ENCODE peak calls at places on chromosomes 11 and 22, in four cellular contexts. T is adrenal gland; K is CD4-positive, alpha-beta T cell; R is tibial artery. N is an unnamed sample.

GRCh38 chr11:18022419-18022818 is 9.6 kb upstream of the SERGEF start:
- DNase-seq in T (no peak), K (no peak), R (no peak), N (no peak)

GRCh38 chr11:119323532-119324033 is 6.7 kb upstream of the MCAM start:
- DNase-seq in T (peak; percentile 86), K (peak; percentile 71), R (peak; percentile 83), N (peak; percentile 71)

GRCh38 chr11:62930157-62930556 is 9.0 kb upstream of the CHRM1 start:
- DNase-seq in T (no peak), K (no peak), R (no peak), N (no peak)

GRCh38 chr22:37187891-37188761 is at the start of gene C1QTNF6:
- DNase-seq in T (peak; percentile 33), K (no peak), R (no peak), N (no peak)

GRCh38 chr11:98194611-98195010 is 826.1 kb upstream of the CNTN5 start:
- DNase-seq in T (no peak), K (no peak), R (no peak), N (no peak)

GRCh38 chr11:69298778-69299461 is 5.0 kb downstream of the MYEOV start:
- DNase-seq in T (no peak), K (no peak), R (no peak), N (no peak)

GRCh38 chr22:18968011-18968749 is 32.1 kb upstream of the PRODH start:
- DNase-seq in T (peak; percentile 56), K (no peak), R (no peak), N (no peak)

GRCh38 chr11:126193038-126193478 is 18.4 kb downstream of the RPUSD4 start:
- DNase-seq in T (no peak), K (no peak), R (no peak), N (no peak)

GRCh38 chr22:48299124-48299523 is 1528.5 kb downstream of the BRD1 start:
- DNase-seq in T (no peak), K (no peak), R (no peak), N (no peak)

GRCh38 chr11:15819679-15820286 is 536.6 kb downstream of the SOX6 start:
- DNase-seq in T (peak; percentile 78), K (no peak), R (peak; percentile 60), N (peak; percentile 53)

GRCh38 chr22:39530692-39531331 is 1.7 kb downstream of the RPS19BP1 start:
- DNase-seq in T (peak; percentile 59), K (no peak), R (no peak), N (no peak)

GRCh38 chr11:112025682-112026081 is 474 bp downstream of the DLAT start:
- DNase-seq in T (no peak), K (no peak), R (no peak), N (peak; percentile 34)

DNA sequence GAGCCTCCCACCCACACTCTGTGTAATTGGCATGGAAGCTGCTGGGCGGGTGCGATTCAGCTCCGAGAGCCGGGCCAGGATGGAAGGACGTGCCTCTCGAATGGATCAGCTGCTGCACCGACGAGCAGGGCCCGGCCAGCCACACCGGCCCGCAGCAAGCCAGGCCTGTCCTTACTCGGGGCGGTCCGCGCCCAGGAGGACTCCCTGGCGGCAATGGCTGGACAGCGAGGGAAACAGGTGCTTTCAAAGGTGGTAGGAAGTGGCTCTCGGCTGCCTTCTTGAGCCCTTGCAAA is 4.4 kb upstream of the SHISAL1 start:
- DNase-seq in T (no peak), K (no peak), R (no peak), N (no peak)
- TF ChIP-seq CTCF in T (no peak), K (no peak), R (no peak), N (no peak)

GRCh38 chr22:45783690-45784089 is 112.1 kb downstream of the ATXN10 start:
- DNase-seq in T (peak; percentile 78), K (no peak), R (no peak), N (no peak)

GRCh38 chr22:45787770-45788169 is 116.1 kb downstream of the ATXN10 start:
- DNase-seq in T (no peak), K (no peak), R (no peak), N (no peak)

GRCh38 chr22:45784357-45785277 is 113.0 kb downstream of the ATXN10 start:
- DNase-seq in T (peak; percentile 23), K (no peak), R (no peak), N (peak; percentile 27)

GRCh38 chr22:45783021-45783420 is 111.4 kb downstream of the ATXN10 start:
- DNase-seq in T (no peak), K (no peak), R (no peak), N (no peak)

DNA sequence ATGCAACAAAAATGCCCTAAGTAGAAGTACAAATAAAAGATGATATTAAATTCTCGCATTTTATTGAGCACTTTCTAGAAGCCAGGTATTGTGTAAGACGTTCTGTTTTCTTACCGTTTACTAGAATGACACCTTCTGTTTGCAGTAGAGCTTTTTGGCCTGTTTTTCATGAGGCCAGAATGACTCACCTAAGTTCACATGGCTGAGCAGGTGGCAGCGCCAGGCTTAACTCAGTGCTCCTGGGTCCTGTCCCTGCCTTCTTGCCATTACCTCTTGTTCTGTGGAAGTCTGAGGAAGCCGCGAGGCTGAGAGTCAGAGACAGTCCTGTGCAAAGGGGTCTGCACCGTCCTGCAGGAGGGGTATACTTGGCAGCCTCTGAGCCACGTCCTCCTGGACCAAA is 113.8 kb downstream of the ATXN10 start:
- DNase-seq in T (peak; percentile 73), K (no peak), R (no peak), N (no peak)
- TF ChIP-seq CTCF in T (no peak), K (no peak), R (no peak), N (no peak)

GRCh38 chr11:1567721-1568100 is 4.4 kb downstream of the DUSP8 start:
- DNase-seq in T (no peak), K (no peak), R (no peak), N (no peak)

GRCh38 chr11:1565904-1566247 is 6.2 kb downstream of the DUSP8 start:
- DNase-seq in T (no peak), K (no peak), R (no peak), N (no peak)

GRCh38 chr11:1567052-1567720 is 4.9 kb downstream of the DUSP8 start:
- DNase-seq in T (no peak), K (no peak), R (no peak), N (no peak)

GRCh38 chr11:1565173-1565903 is 6.7 kb downstream of the DUSP8 start:
- DNase-seq in T (no peak), K (no peak), R (no peak), N (no peak)

DNA sequence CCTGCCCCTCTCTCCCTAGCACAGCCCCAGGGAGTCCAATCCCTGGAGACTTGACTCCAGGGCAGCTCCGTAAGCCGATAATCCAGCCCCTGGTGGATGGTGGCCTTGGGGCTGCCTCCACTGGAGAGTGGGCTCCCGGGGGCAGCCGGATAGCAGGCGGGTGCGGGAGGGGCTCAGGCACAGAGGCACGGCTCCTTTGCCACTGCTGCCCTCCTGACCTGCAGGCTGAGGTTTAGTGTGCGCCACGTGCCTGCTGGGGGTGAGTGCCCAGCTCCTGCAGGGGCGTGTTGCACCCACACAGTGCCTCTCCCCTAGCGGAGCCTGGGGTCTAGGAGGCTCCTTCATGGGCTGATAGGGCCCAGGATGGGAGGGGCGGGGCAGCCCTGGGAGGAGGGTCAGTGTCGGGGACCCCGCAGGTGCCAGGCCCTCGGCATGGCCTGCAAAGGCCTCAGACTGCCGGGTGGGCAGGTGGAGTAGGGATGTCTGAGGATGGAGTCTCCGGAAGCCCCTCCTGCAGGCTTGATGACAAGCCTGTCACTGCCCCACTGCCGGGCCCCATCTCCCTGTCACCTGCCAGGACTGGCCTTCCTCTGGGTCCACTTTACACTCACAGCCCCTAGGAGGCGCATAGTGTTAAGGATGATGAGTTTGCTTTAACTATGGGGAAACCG is 5.6 kb downstream of the DUSP8 start:
- DNase-seq in T (no peak), K (no peak), R (no peak), N (no peak)
- TF ChIP-seq CTCF in T (no peak), K (no peak), R (no peak), N (no peak)

GRCh38 chr11:132300283-132300682 is 929.9 kb downstream of the NTM start:
- DNase-seq in T (no peak), K (no peak), R (no peak), N (no peak)
- TF ChIP-seq CTCF in T (no peak), K (no peak), R (no peak), N (peak; percentile 8)

GRCh38 chr11:34887260-34887659 is 28.9 kb downstream of the APIP start:
- DNase-seq in T (no peak), K (no peak), R (no peak), N (no peak)

GRCh38 chr11:34891611-34892010 is 24.6 kb downstream of the APIP start:
- DNase-seq in T (no peak), K (no peak), R (no peak), N (no peak)

GRCh38 chr11:34886609-34887008 is 29.6 kb downstream of the APIP start:
- DNase-seq in T (no peak), K (no peak), R (no peak), N (no peak)

GRCh38 chr11:34890812-34891211 is 25.4 kb downstream of the APIP start:
- DNase-seq in T (no peak), K (no peak), R (no peak), N (peak; percentile 19)

GRCh38 chr11:34890089-34890488 is 26.1 kb downstream of the APIP start:
- DNase-seq in T (no peak), K (no peak), R (no peak), N (no peak)
- TF ChIP-seq CTCF in T (peak; percentile 17), K (no peak), R (no peak), N (no peak)